ENCODE peak calls at places on chromosomes 16 and 17, in four cellular contexts. Q is HEK293T, M is K562, S is GM12878. D is an unnamed sample.

GRCh38 chr16:26598989-26599785 is 467.5 kb upstream of the C16orf82 start:
- DNase-seq in S (no peak), M (no peak), Q (no peak), D (no peak)

GRCh38 chr16:89737341-89738071 is 16.2 kb downstream of the ZNF276 start:
- DNase-seq in Q (no peak), S (no peak), M (no peak), D (no peak)

GRCh38 chr16:23836404-23837291 is 865 bp downstream of the PRKCB start:
- DNase-seq in Q (peak), M (peak), S (no peak), D (no peak)

GRCh38 chr16:641326-642188 is at the start of gene MCRIP2:
- DNase-seq in Q (peak), M (peak), S (peak), D (peak)

GRCh38 chr16:11224096-11224893 is 31.7 kb downstream of the SOCS1 start:
- DNase-seq in S (peak), Q (no peak), M (peak), D (peak)

GRCh38 chr16:87464691-87465300 is 28.0 kb downstream of the ZCCHC14 start:
- DNase-seq in M (peak), S (no peak), Q (no peak), D (no peak)

GRCh38 chr16:47728229-47728628 is 267.1 kb downstream of the PHKB start:
- DNase-seq in S (no peak), Q (no peak), M (no peak), D (no peak)

GRCh38 chr16:12819126-12820117 is 15.7 kb upstream of the CPPED1 start:
- DNase-seq in S (peak), M (peak), Q (peak), D (peak)

GRCh38 chr16:12067714-12068401 is 91.3 kb downstream of the SNX29 start:
- DNase-seq in Q (peak), S (no peak), M (peak), D (peak)

GRCh38 chr17:69874220-69874670 is 200.8 kb upstream of the KCNJ16 start:
- DNase-seq in Q (no peak), M (no peak), S (no peak), D (no peak)

GRCh38 chr17:1643999-1644492 is 1.5 kb downstream of the SCARF1 start:
- DNase-seq in M (no peak), S (no peak), Q (no peak), D (no peak)

GRCh38 chr16:65815707-65816106 is 550.8 kb upstream of the CDH5 start:
- DNase-seq in Q (no peak), M (no peak), S (no peak), D (no peak)

GRCh38 chr16:23248261-23249194 is 53.6 kb upstream of the SCNN1B start:
- DNase-seq in S (no peak), Q (no peak), M (no peak), D (no peak)

GRCh38 chr17:4782652-4783051 is 3.5 kb downstream of the VMO1 start:
- DNase-seq in Q (no peak), S (no peak), M (peak), D (no peak)

GRCh38 chr17:45200701-45201100 is 21.0 kb upstream of the FMNL1 start:
- DNase-seq in M (no peak), Q (peak), S (no peak), D (peak)

GRCh38 chr16:66292241-66292935 is 74.1 kb upstream of the CDH5 start:
- DNase-seq in Q (no peak), M (no peak), S (no peak), D (no peak)

GRCh38 chr17:2068589-2069051 is 13.7 kb downstream of the HIC1 start:
- DNase-seq in Q (no peak), S (no peak), M (no peak), D (no peak)

GRCh38 chr16:11100239-11100750 is 155.7 kb downstream of the SOCS1 start:
- DNase-seq in Q (peak), M (peak), S (peak), D (no peak)

GRCh38 chr16:82396509-82396908 is 226.5 kb upstream of the MPHOSPH6 start:
- DNase-seq in M (no peak), Q (no peak), S (no peak), D (no peak)

GRCh38 chr16:82391690-82392089 is 221.7 kb upstream of the MPHOSPH6 start:
- DNase-seq in S (no peak), Q (no peak), M (no peak), D (no peak)

GRCh38 chr16:82395212-82395611 is 225.2 kb upstream of the MPHOSPH6 start:
- DNase-seq in S (no peak), Q (no peak), M (no peak), D (peak)
- TF ChIP-seq TARDBP in S (no peak), Q (no peak), M (no peak), D (no peak)

GRCh38 chr17:77450742-77451270 is 310.0 kb downstream of the SEC14L1 start:
- DNase-seq in M (no peak), Q (no peak), S (no peak), D (peak)

GRCh38 chr17:77449908-77450741 is 309.4 kb downstream of the SEC14L1 start:
- DNase-seq in S (no peak), Q (no peak), M (peak), D (peak)

GRCh38 chr17:77451271-77451893 is 310.6 kb downstream of the SEC14L1 start:
- DNase-seq in M (peak), S (no peak), Q (no peak), D (peak)

GRCh38 chr17:77453613-77454559 is 313.1 kb downstream of the SEC14L1 start:
- DNase-seq in M (peak), S (no peak), Q (no peak), D (peak)

GRCh38 chr17:77451894-77452852 is 311.4 kb downstream of the SEC14L1 start:
- DNase-seq in Q (no peak), S (no peak), M (no peak), D (peak)
- TF ChIP-seq TARDBP in Q (no peak), S (no peak), M (no peak), D (no peak)

GRCh38 chr17:80980397-80981061 is 11.1 kb upstream of the CHMP6 start:
- DNase-seq in Q (no peak), M (no peak), S (no peak), D (no peak)

GRCh38 chr17:80982426-80982974 is 9.1 kb upstream of the CHMP6 start:
- DNase-seq in M (no peak), Q (no peak), S (no peak), D (no peak)

GRCh38 chr17:80981929-80982425 is 9.7 kb upstream of the CHMP6 start:
- DNase-seq in Q (no peak), M (no peak), S (no peak), D (no peak)

GRCh38 chr17:80979547-80980378 is 11.9 kb upstream of the CHMP6 start:
- DNase-seq in Q (no peak), S (no peak), M (no peak), D (no peak)

GRCh38 chr17:80981062-80981902 is 10.4 kb upstream of the CHMP6 start:
- DNase-seq in S (no peak), Q (peak), M (peak), D (no peak)
- TF ChIP-seq TARDBP in S (no peak), Q (no peak), M (no peak), D (no peak)

DNA sequence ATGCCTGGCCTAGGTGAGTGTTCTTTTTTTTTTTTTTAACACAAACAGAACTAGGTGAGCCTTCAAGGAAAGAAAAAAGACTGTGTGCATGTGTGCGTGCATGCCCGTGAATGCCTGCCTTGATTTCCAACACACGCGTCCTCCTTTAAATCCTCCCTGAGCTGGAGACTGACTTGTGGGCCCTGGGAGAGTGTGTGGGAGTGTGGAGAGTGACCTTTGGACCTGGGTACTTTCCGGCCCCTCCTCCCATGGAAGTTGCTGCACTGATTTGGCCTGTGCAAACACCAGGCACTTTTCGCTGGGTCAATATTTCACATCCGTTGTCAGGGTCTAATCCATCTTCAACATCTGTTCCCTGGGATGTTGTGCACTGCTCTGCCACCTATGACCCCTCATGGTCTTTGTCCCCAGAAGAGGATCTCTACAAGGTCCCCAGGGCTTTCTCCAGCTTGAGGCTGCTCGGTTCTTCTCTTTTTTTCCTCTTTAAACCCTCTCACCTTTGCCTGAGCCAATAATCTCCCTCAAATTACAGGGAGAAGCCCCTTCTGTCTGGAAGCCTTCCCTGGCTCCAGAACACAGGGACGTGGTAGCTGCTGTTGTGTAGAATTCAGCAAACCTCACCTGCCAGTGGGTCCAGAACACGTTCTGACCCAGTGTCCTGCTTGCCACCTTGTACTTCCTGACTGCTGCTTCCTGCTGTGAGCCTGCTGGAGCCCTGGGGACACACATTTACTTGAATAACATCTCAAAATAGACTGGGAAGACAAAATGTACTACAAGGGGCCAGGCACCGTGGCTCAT is 20.8 kb upstream of the ATP5MC1 start:
- DNase-seq in M (peak), S (no peak), Q (no peak), D (peak)
- TF ChIP-seq TARDBP in M (no peak), S (no peak), Q (no peak), D (peak)

GRCh38 chr17:56593741-56594527 is 435 bp downstream of the NOG start:
- DNase-seq in M (no peak), S (no peak), Q (peak), D (peak)

GRCh38 chr17:56596741-56597494 is 3.4 kb downstream of the NOG start:
- DNase-seq in Q (peak), S (no peak), M (no peak), D (no peak)

GRCh38 chr17:56593073-56593740 is at the start of gene NOG:
- DNase-seq in S (no peak), M (peak), Q (peak), D (no peak)

GRCh38 chr17:56595831-56596740 is 2.6 kb downstream of the NOG start:
- DNase-seq in M (no peak), Q (no peak), S (no peak), D (no peak)

DNA sequence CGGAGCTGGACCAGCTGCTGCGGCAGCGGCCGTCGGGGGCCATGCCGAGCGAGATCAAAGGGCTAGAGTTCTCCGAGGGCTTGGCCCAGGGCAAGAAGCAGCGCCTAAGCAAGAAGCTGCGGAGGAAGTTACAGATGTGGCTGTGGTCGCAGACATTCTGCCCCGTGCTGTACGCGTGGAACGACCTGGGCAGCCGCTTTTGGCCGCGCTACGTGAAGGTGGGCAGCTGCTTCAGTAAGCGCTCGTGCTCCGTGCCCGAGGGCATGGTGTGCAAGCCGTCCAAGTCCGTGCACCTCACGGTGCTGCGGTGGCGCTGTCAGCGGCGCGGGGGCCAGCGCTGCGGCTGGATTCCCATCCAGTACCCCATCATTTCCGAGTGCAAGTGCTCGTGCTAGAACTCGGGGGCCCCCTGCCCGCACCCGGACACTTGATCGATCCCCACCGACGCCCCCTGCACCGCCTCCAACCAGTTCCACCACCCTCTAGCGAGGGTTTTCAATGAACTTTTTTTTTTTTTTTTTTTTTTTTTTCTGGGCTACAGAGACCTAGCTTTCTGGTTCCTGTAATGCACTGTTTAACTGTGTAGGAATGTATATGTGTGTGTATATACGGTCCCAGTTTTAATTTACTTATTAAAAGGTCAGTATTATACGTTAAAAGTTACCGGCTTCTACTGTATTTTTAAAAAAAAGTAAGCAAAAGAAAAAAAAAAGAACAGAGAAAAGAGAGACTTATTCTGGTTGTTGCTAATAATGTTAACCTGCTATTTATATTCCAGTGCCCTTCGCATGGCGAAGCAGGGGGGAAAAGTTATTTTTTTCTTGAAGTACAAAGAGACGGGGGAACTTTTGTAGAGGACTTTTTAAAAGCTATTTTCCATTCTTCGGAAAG is 1.3 kb downstream of the NOG start:
- DNase-seq in S (no peak), M (no peak), Q (peak), D (no peak)
- TF ChIP-seq TARDBP in S (no peak), M (no peak), Q (no peak), D (no peak)

DNA sequence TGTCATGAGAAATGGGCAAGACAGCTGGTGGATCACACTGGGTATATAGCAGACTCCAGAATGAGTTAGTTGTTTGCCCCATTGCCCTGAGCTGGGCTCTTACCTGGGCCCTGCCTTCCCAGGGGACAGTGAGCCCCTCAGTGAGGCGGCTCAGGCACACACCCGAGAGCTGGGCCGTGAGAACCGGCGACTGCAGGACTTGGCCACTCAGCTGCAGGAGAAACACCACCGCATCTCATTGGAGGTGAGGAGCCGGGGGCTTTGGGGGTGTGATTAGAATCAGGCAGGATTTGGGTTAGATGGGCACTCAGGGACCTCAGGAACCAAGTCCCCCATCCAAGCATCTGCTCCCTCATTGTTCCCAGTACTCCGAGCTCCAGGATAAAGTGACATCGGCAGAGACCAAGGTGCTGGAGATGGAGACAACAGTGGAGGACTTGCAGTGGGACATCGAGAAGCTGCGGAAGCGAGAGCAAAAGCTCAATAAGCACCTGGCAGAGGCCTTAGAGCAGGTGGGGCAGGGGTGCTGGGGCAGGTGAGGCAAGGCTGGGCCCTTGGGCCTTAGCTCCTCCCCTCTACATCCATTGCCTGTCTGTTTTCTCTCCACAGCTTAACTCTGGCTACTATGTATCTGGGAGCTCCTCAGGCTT is 2.8 kb downstream of the RNF40 start:
- DNase-seq in Q (no peak), M (no peak), S (no peak), D (no peak)
- TF ChIP-seq TARDBP in Q (no peak), M (no peak), S (no peak), D (no peak)